ENCODE peak calls at places on chromosomes 16 and 17, in seven cellular contexts. One of them, this sample, is unnamed.

GRCh38 chr17:69047368-69048263 is 13.1 kb downstream of the ABCA9 start:
- DNase-seq in lower lobe of right lung: no peak
- DNase-seq in IMR-90: peak
- DNase-seq in suprapubic skin: peak
- DNase-seq in uterus: peak
- DNase-seq in lung: peak
- DNase-seq in naive thymus-derived CD4-positive, alpha-beta T cell: no peak
- DNase-seq in this sample: peak

GRCh38 chr16:23877107-23878070 is 41.6 kb downstream of the PRKCB start:
- DNase-seq in lower lobe of right lung: no peak
- DNase-seq in naive thymus-derived CD4-positive, alpha-beta T cell: no peak
- DNase-seq in IMR-90: no peak
- DNase-seq in suprapubic skin: no peak
- DNase-seq in lung: no peak
- DNase-seq in uterus: no peak
- DNase-seq in this sample: no peak

GRCh38 chr17:48995871-48996695 is 1.1 kb upstream of the IGF2BP1 start:
- DNase-seq in IMR-90: no peak
- DNase-seq in lung: no peak
- DNase-seq in uterus: no peak
- DNase-seq in naive thymus-derived CD4-positive, alpha-beta T cell: no peak
- DNase-seq in lower lobe of right lung: no peak
- DNase-seq in suprapubic skin: no peak
- DNase-seq in this sample: no peak

GRCh38 chr16:14240964-14241363 is 169.8 kb downstream of the MRTFB start:
- DNase-seq in lung: no peak
- DNase-seq in uterus: no peak
- DNase-seq in naive thymus-derived CD4-positive, alpha-beta T cell: no peak
- DNase-seq in suprapubic skin: no peak
- DNase-seq in IMR-90: no peak
- DNase-seq in lower lobe of right lung: no peak
- DNase-seq in this sample: no peak

GRCh38 chr17:49316889-49317288 is 45.2 kb downstream of the ZNF652 start:
- DNase-seq in suprapubic skin: no peak
- DNase-seq in uterus: no peak
- DNase-seq in lung: no peak
- DNase-seq in lower lobe of right lung: no peak
- DNase-seq in naive thymus-derived CD4-positive, alpha-beta T cell: no peak
- DNase-seq in IMR-90: no peak
- DNase-seq in this sample: no peak

GRCh38 chr17:42049834-42050359 is 504 bp downstream of the C17orf113 start:
- DNase-seq in lower lobe of right lung: no peak
- DNase-seq in uterus: no peak
- DNase-seq in naive thymus-derived CD4-positive, alpha-beta T cell: no peak
- DNase-seq in suprapubic skin: no peak
- DNase-seq in lung: no peak
- DNase-seq in IMR-90: no peak
- DNase-seq in this sample: peak

GRCh38 chr17:75832164-75832651 is 12.0 kb downstream of the UNC13D start:
- DNase-seq in uterus: peak
- DNase-seq in naive thymus-derived CD4-positive, alpha-beta T cell: no peak
- DNase-seq in IMR-90: peak
- DNase-seq in lower lobe of right lung: peak
- DNase-seq in lung: no peak
- DNase-seq in suprapubic skin: no peak
- DNase-seq in this sample: peak

GRCh38 chr17:56489980-56490379 is 103.5 kb upstream of the NOG start:
- DNase-seq in lower lobe of right lung: no peak
- DNase-seq in uterus: no peak
- DNase-seq in IMR-90: no peak
- DNase-seq in suprapubic skin: no peak
- DNase-seq in lung: no peak
- DNase-seq in naive thymus-derived CD4-positive, alpha-beta T cell: no peak
- DNase-seq in this sample: no peak

GRCh38 chr17:82590216-82590615 is 58.0 kb downstream of the WDR45B start:
- DNase-seq in uterus: no peak
- DNase-seq in lower lobe of right lung: peak
- DNase-seq in lung: no peak
- DNase-seq in suprapubic skin: no peak
- DNase-seq in IMR-90: no peak
- DNase-seq in naive thymus-derived CD4-positive, alpha-beta T cell: no peak
- DNase-seq in this sample: no peak

GRCh38 chr17:68199837-68200688 is 47.8 kb upstream of the AMZ2 start:
- DNase-seq in uterus: no peak
- DNase-seq in lower lobe of right lung: no peak
- DNase-seq in naive thymus-derived CD4-positive, alpha-beta T cell: no peak
- DNase-seq in lung: no peak
- DNase-seq in suprapubic skin: peak
- DNase-seq in IMR-90: no peak
- DNase-seq in this sample: no peak

GRCh38 chr16:11342021-11342855 is 3.0 kb upstream of the RMI2 start:
- DNase-seq in suprapubic skin: no peak
- DNase-seq in IMR-90: no peak
- DNase-seq in uterus: no peak
- DNase-seq in naive thymus-derived CD4-positive, alpha-beta T cell: no peak
- DNase-seq in lung: no peak
- DNase-seq in lower lobe of right lung: no peak
- DNase-seq in this sample: no peak

GRCh38 chr17:16444258-16444886 is 29.0 kb downstream of the TRPV2 start:
- DNase-seq in lung: no peak
- DNase-seq in suprapubic skin: no peak
- DNase-seq in IMR-90: no peak
- DNase-seq in lower lobe of right lung: no peak
- DNase-seq in naive thymus-derived CD4-positive, alpha-beta T cell: peak
- DNase-seq in uterus: no peak
- DNase-seq in this sample: no peak

GRCh38 chr17:60231234-60231633 is 81.5 kb downstream of the CA4 start:
- DNase-seq in lung: no peak
- DNase-seq in IMR-90: peak
- DNase-seq in naive thymus-derived CD4-positive, alpha-beta T cell: no peak
- DNase-seq in uterus: no peak
- DNase-seq in suprapubic skin: no peak
- DNase-seq in lower lobe of right lung: no peak
- DNase-seq in this sample: peak

GRCh38 chr16:64121473-64121872 is 1000.4 kb downstream of the CDH11 start:
- DNase-seq in uterus: no peak
- DNase-seq in suprapubic skin: no peak
- DNase-seq in lower lobe of right lung: no peak
- DNase-seq in naive thymus-derived CD4-positive, alpha-beta T cell: no peak
- DNase-seq in IMR-90: peak
- DNase-seq in lung: no peak
- DNase-seq in this sample: no peak

DNA sequence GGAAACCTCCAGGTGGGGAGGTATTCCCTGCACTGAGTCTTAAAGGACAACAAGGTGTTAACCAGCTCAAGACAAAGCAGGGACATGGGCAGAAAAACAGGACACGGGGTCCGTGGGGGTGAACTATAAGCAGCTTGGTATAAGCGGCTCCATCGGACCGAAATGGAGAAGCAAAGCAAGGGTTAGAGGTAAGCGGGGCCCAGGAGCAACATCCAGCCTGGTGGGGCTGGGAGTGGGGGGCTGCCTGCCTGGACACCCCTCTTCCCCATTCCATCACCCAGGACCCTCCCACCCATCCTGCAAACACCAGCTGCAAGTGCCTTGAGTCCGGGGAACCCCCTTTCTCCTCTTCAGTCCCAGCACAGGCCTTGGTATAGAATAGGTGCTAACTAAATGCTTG is 29.5 kb downstream of the MYH11 start:
- DNase-seq in lower lobe of right lung: no peak
- DNase-seq in suprapubic skin: no peak
- DNase-seq in uterus: no peak
- DNase-seq in lung: no peak
- DNase-seq in naive thymus-derived CD4-positive, alpha-beta T cell: no peak
- DNase-seq in IMR-90: no peak
- DNase-seq in this sample: no peak
- H3K27ac ChIP-seq in lower lobe of right lung: no peak
- H3K27ac ChIP-seq in suprapubic skin: no peak
- H3K27ac ChIP-seq in uterus: peak
- H3K27ac ChIP-seq in lung: no peak
- H3K27ac ChIP-seq in naive thymus-derived CD4-positive, alpha-beta T cell: no peak
- H3K27ac ChIP-seq in IMR-90: no peak
- H3K27ac ChIP-seq in this sample: no peak

GRCh38 chr17:73342057-73342522 is 30.3 kb upstream of the CDC42EP4 start:
- DNase-seq in lower lobe of right lung: peak
- DNase-seq in uterus: peak
- DNase-seq in suprapubic skin: no peak
- DNase-seq in naive thymus-derived CD4-positive, alpha-beta T cell: no peak
- DNase-seq in lung: peak
- DNase-seq in IMR-90: peak
- DNase-seq in this sample: peak

GRCh38 chr17:73342549-73343167 is 30.9 kb upstream of the CDC42EP4 start:
- DNase-seq in IMR-90: peak
- DNase-seq in suprapubic skin: no peak
- DNase-seq in naive thymus-derived CD4-positive, alpha-beta T cell: no peak
- DNase-seq in uterus: no peak
- DNase-seq in lower lobe of right lung: no peak
- DNase-seq in lung: no peak
- DNase-seq in this sample: no peak

GRCh38 chr17:73341350-73342056 is 29.7 kb upstream of the CDC42EP4 start:
- DNase-seq in uterus: peak
- DNase-seq in suprapubic skin: no peak
- DNase-seq in lower lobe of right lung: no peak
- DNase-seq in lung: no peak
- DNase-seq in IMR-90: no peak
- DNase-seq in naive thymus-derived CD4-positive, alpha-beta T cell: no peak
- DNase-seq in this sample: peak

GRCh38 chr17:73343739-73344454 is 32.1 kb upstream of the CDC42EP4 start:
- DNase-seq in lung: no peak
- DNase-seq in suprapubic skin: no peak
- DNase-seq in naive thymus-derived CD4-positive, alpha-beta T cell: no peak
- DNase-seq in lower lobe of right lung: no peak
- DNase-seq in IMR-90: no peak
- DNase-seq in uterus: no peak
- DNase-seq in this sample: no peak

DNA sequence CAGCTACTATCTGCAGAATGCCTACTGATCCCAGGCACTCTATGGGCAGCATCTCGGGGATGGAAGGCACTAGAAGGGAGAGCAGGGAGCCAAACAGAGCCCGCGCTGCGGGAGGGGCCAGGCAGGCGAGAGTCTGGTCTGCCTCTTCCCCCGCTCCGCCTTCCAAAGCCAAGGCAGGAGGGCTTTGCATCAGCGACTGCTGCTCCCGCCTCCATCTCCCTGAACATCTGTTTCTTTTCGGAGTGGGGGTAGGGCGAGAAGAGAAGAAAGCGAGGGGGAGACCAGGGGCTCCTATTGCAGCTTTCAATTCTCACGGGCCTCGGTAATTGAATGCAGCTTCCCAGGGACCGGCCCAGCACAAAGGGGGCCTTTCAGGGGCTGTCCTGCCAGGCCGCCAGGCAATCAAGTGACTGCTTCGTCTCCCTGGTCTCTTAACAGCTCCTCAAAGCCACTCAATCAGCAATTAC is 31.4 kb upstream of the CDC42EP4 start:
- DNase-seq in uterus: peak
- DNase-seq in naive thymus-derived CD4-positive, alpha-beta T cell: no peak
- DNase-seq in IMR-90: peak
- DNase-seq in lower lobe of right lung: no peak
- DNase-seq in lung: no peak
- DNase-seq in suprapubic skin: no peak
- DNase-seq in this sample: no peak
- H3K4me3 ChIP-seq in uterus: no peak
- H3K4me3 ChIP-seq in naive thymus-derived CD4-positive, alpha-beta T cell: no peak
- H3K4me3 ChIP-seq in IMR-90: no peak
- H3K4me3 ChIP-seq in lower lobe of right lung: no peak
- H3K4me3 ChIP-seq in lung: no peak
- H3K4me3 ChIP-seq in suprapubic skin: no peak
- H3K4me3 ChIP-seq in this sample: no peak

GRCh38 chr17:2644971-2645370 is 51.5 kb downstream of the PAFAH1B1 start:
- DNase-seq in lower lobe of right lung: no peak
- DNase-seq in lung: no peak
- DNase-seq in naive thymus-derived CD4-positive, alpha-beta T cell: no peak
- DNase-seq in suprapubic skin: no peak
- DNase-seq in IMR-90: no peak
- DNase-seq in uterus: no peak
- DNase-seq in this sample: no peak
- H3K27ac ChIP-seq in lower lobe of right lung: no peak
- H3K27ac ChIP-seq in lung: no peak
- H3K27ac ChIP-seq in naive thymus-derived CD4-positive, alpha-beta T cell: no peak
- H3K27ac ChIP-seq in suprapubic skin: no peak
- H3K27ac ChIP-seq in IMR-90: no peak
- H3K27ac ChIP-seq in uterus: no peak
- H3K27ac ChIP-seq in this sample: no peak

DNA sequence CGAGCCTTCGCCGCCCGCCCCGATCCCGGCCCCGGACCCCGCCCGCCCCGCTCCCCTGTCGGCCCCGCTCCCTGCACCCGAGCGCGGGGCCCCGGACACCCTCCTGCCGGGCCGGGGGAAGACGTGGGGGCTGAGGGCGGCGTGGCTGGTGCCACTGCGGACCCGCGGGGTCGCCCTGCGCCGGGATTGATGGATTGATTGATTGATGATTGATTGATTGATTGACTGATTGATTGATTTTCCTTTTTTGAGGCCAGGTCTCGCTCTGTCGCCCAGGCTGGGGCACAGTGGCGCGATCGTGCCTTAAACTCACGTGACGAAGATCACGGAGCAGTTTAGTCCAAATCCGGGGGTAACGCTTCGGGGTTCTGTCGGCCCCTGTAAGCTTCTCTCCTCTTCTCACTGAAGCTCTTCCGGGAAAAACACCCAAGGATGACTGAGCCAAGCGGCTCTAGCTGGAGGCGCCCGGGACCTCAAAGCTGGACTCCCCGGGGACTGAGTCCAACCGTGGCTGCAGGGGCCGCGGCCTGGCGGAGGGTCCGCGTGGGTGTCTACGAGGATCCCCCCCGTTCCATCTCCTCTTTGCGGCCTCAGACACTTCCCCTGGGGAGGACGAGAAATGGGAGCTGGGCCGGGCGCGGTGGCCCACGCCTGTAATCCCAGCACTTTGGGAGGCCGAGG is 40.2 kb upstream of the BHLHA9 start:
- DNase-seq in uterus: no peak
- DNase-seq in suprapubic skin: no peak
- DNase-seq in naive thymus-derived CD4-positive, alpha-beta T cell: no peak
- DNase-seq in IMR-90: no peak
- DNase-seq in lung: no peak
- DNase-seq in lower lobe of right lung: no peak
- DNase-seq in this sample: no peak
- H3K4me3 ChIP-seq in uterus: peak
- H3K4me3 ChIP-seq in suprapubic skin: peak
- H3K4me3 ChIP-seq in naive thymus-derived CD4-positive, alpha-beta T cell: no peak
- H3K4me3 ChIP-seq in IMR-90: peak
- H3K4me3 ChIP-seq in lung: no peak
- H3K4me3 ChIP-seq in lower lobe of right lung: peak
- H3K4me3 ChIP-seq in this sample: no peak

GRCh38 chr16:79379083-79379482 is 221.5 kb downstream of the MAF start:
- DNase-seq in suprapubic skin: peak
- DNase-seq in naive thymus-derived CD4-positive, alpha-beta T cell: no peak
- DNase-seq in lower lobe of right lung: no peak
- DNase-seq in IMR-90: no peak
- DNase-seq in uterus: no peak
- DNase-seq in lung: no peak
- DNase-seq in this sample: no peak

GRCh38 chr16:79386299-79386698 is 214.2 kb downstream of the MAF start:
- DNase-seq in lower lobe of right lung: no peak
- DNase-seq in IMR-90: no peak
- DNase-seq in naive thymus-derived CD4-positive, alpha-beta T cell: no peak
- DNase-seq in suprapubic skin: no peak
- DNase-seq in uterus: no peak
- DNase-seq in lung: no peak
- DNase-seq in this sample: no peak

GRCh38 chr16:79380990-79381389 is 219.5 kb downstream of the MAF start:
- DNase-seq in naive thymus-derived CD4-positive, alpha-beta T cell: no peak
- DNase-seq in IMR-90: no peak
- DNase-seq in lower lobe of right lung: no peak
- DNase-seq in uterus: no peak
- DNase-seq in lung: no peak
- DNase-seq in suprapubic skin: no peak
- DNase-seq in this sample: peak

GRCh38 chr16:79381552-79382042 is 218.9 kb downstream of the MAF start:
- DNase-seq in suprapubic skin: no peak
- DNase-seq in uterus: no peak
- DNase-seq in lower lobe of right lung: no peak
- DNase-seq in lung: no peak
- DNase-seq in IMR-90: no peak
- DNase-seq in naive thymus-derived CD4-positive, alpha-beta T cell: no peak
- DNase-seq in this sample: no peak
- H3K27ac ChIP-seq in suprapubic skin: peak
- H3K27ac ChIP-seq in uterus: no peak
- H3K27ac ChIP-seq in lower lobe of right lung: no peak
- H3K27ac ChIP-seq in lung: no peak
- H3K27ac ChIP-seq in IMR-90: no peak
- H3K27ac ChIP-seq in naive thymus-derived CD4-positive, alpha-beta T cell: no peak
- H3K27ac ChIP-seq in this sample: peak

This sample was measured in small intestine.